ENCODE peak calls at places on chromosomes 11 and 22, in eight cellular contexts. T, I, E, A, Q, O, J and Z are unnamed samples.

GRCh38 chr11:30635401-30635989 is 49.3 kb upstream of the MPPED2 start:
- DNase-seq in T (no peak), I (peak; percentile 78), E (no peak), A (peak; percentile 0), Q (no peak), O (peak; percentile 18), J (no peak), Z (no peak)

GRCh38 chr11:46826310-46827044 is 19.6 kb downstream of the CKAP5 start:
- DNase-seq in T (peak; percentile 95), I (peak; percentile 93), E (peak; percentile 68), A (peak; percentile 85), Q (peak; percentile 90), O (peak; percentile 84), J (peak; percentile 90), Z (peak; percentile 92)

GRCh38 chr22:30606455-30607299 is at the start of gene TCN2:
- DNase-seq in T (peak; percentile 88), I (peak; percentile 96), E (peak; percentile 68), A (peak; percentile 84), Q (peak; percentile 84), O (peak; percentile 76), J (peak; percentile 83), Z (peak; percentile 70)

GRCh38 chr11:12291767-12292166 is 85.6 kb upstream of the PARVA start:
- DNase-seq in T (no peak), I (no peak), E (no peak), A (no peak), Q (no peak), O (no peak), J (no peak), Z (no peak)

GRCh38 chr11:76978239-76978638 is 56.0 kb upstream of the B3GNT6 start:
- DNase-seq in T (no peak), I (no peak), E (no peak), A (no peak), Q (no peak), O (no peak), J (no peak), Z (no peak)

GRCh38 chr11:95230054-95231034 is 658 bp downstream of the SESN3 start:
- DNase-seq in T (no peak), I (peak; percentile 53), E (peak; percentile 7), A (peak; percentile 40), Q (no peak), O (peak; percentile 16), J (peak; percentile 63), Z (peak; percentile 67)

GRCh38 chr11:76185931-76186401 is 20.3 kb downstream of the WNT11 start:
- DNase-seq in T (no peak), I (no peak), E (no peak), A (peak; percentile 74), Q (peak; percentile 75), O (peak; percentile 42), J (peak; percentile 71), Z (peak; percentile 54)

GRCh38 chr11:117961896-117962295 is 24.3 kb upstream of the IL10RA start:
- DNase-seq in T (peak; percentile 41), I (no peak), E (no peak), A (no peak), Q (no peak), O (no peak), J (no peak), Z (no peak)

GRCh38 chr11:32438346-32438882 is 3.1 kb upstream of the WT1 start:
- DNase-seq in T (no peak), I (peak; percentile 45), E (no peak), A (no peak), Q (no peak), O (no peak), J (no peak), Z (no peak)

GRCh38 chr11:10309163-10310093 is 4.6 kb downstream of the ADM start:
- DNase-seq in T (peak; percentile 75), I (no peak), E (peak; percentile 65), A (peak; percentile 91), Q (peak; percentile 90), O (peak; percentile 35), J (peak; percentile 81), Z (peak; percentile 89)

DNA sequence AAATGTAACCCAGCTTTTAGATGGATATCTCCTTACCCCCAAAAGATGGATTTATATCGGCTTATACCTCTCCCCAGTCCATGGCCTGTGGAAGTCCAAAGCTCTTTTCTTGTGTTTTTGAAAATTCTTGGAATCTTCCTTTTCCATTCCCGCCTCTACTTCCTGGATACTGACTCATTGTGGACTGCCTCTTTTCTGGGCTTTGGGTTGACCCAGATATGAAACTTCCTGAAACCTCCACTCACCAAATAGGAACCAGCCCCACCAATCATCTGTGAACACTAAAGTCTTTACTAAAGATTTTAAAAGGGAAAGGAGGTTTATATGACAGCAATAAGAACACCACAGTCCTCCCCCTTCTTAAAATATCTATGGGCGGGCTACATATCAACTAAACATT is 163.4 kb upstream of the SYN3 start:
- DNase-seq in T (no peak), I (no peak), E (no peak), A (no peak), Q (no peak), O (peak; percentile 5), J (no peak), Z (no peak)
- TF ChIP-seq CTCF in T (no peak), I (no peak), E (no peak), A (no peak), Q (no peak), O (no peak), J (no peak), Z (no peak)

GRCh38 chr22:31695423-31695822 is 33.4 kb upstream of the PISD start:
- DNase-seq in T (no peak), I (no peak), E (no peak), A (peak; percentile 19), Q (no peak), O (no peak), J (no peak), Z (no peak)

GRCh38 chr22:31692186-31692886 is 30.3 kb upstream of the PISD start:
- DNase-seq in T (no peak), I (no peak), E (peak; percentile 53), A (peak; percentile 53), Q (no peak), O (no peak), J (no peak), Z (no peak)

DNA sequence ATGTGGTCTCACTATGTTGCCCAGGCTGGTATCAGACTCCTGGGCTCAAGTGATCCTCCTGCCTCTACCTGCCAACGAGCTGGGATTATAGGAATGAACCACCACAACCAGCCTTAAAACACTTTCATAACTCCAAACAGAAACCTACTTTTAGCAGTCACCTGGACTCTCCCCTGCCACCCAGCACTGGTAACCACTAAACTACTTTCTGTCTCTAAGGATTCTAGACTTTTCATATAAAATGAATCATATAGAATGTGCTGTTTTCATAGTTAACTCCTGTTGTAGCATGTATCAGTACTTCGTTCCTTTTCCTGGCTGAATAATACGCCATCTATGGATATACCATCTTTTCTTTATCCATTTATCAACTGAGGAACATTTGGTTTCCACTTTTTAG is 29.4 kb upstream of the PISD start:
- DNase-seq in T (no peak), I (no peak), E (no peak), A (no peak), Q (no peak), O (no peak), J (no peak), Z (no peak)
- H3K27ac ChIP-seq in T (no peak overlapping the region), I (no peak overlapping the region), E (no peak overlapping the region), A (no peak overlapping the region), Q (no peak overlapping the region), O (no peak overlapping the region), J (no peak overlapping the region), Z (no peak overlapping the region)

GRCh38 chr22:36510384-36510783 is 3.5 kb upstream of the FOXRED2 start:
- DNase-seq in T (no peak), I (no peak), E (no peak), A (no peak), Q (no peak), O (no peak), J (no peak), Z (no peak)

GRCh38 chr22:36506637-36507517 is at the start of gene FOXRED2:
- DNase-seq in T (peak; percentile 96), I (peak; percentile 91), E (peak; percentile 56), A (peak; percentile 90), Q (peak; percentile 94), O (peak; percentile 88), J (peak; percentile 92), Z (peak; percentile 94)

GRCh38 chr22:36507518-36508010 is 724 bp upstream of the FOXRED2 start:
- DNase-seq in T (no peak), I (no peak), E (no peak), A (no peak), Q (no peak), O (no peak), J (no peak), Z (no peak)

GRCh38 chr22:36512333-36512732 is 5.5 kb upstream of the FOXRED2 start:
- DNase-seq in T (no peak), I (no peak), E (no peak), A (no peak), Q (no peak), O (no peak), J (no peak), Z (no peak)

DNA sequence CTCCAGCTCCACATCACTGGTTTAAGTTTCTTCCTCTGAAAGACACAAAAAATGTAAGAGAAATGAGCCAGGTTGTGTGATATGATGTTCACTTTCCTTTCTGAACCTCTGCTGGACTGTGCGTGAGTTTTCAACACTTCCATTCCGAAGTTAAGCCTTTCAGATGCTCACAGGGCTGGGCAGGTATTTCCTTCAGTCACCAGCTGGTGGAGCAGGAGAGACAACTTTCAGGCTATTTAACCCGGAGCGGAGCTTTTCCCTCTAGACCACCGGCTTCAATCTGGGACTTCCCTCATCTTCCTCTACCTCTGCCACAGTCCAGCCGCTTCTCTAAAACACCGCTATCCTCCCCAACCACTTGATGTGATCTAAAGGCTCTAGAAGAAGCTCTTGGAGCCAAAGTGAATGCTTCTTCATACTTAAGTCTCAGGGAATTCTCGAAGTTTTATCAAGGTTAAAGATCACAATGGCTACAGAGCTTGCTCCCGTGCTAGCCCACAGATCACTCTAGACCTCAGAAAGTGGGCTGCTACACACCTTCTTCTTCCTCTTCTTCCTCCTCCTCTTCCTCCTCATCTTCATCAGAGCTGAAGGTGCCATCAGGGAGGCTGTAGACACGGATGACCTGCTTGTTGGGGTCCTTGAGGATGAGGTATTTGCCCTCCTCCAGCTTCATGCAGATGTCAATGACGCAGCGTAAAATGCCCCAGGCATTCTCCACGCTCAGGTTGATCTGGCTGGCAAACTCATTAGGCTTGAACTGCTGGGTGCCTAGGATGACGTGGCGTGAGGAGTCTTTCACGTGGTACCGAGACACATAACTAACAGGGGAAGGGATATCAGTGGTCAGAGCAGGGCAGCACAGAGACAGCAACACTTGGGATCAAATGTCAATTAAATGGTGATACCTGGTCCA is 4.4 kb upstream of the FOXRED2 start:
- DNase-seq in T (no peak), I (peak; percentile 74), E (peak; percentile 51), A (peak; percentile 69), Q (no peak), O (no peak), J (no peak), Z (no peak)
- H3K36me3 ChIP-seq in T (peaks cover 60% of the 10 kb centered on the region), I (peaks cover 13% of the 10 kb centered on the region), E (peaks cover 61% of the 10 kb centered on the region), A (peaks cover 49% of the 10 kb centered on the region), Q (peaks cover 65% of the 10 kb centered on the region), O (peaks cover 54% of the 10 kb centered on the region), J (peaks cover 60% of the 10 kb centered on the region), Z (peaks cover 48% of the 10 kb centered on the region)

GRCh38 chr11:72191961-72192381 is at the start of gene FOLR1:
- DNase-seq in T (no peak), I (peak; percentile 56), E (no peak), A (no peak), Q (peak; percentile 84), O (no peak), J (no peak), Z (no peak)
- TF ChIP-seq CTCF in T (no peak), I (no peak), E (no peak), A (no peak), Q (no peak), O (no peak), J (no peak), Z (no peak)

GRCh38 chr22:43005106-43005505 is 9.8 kb downstream of the PACSIN2 start:
- DNase-seq in T (no peak), I (no peak), E (no peak), A (no peak), Q (no peak), O (no peak), J (no peak), Z (no peak)
- H3K27ac ChIP-seq in T (no peak overlapping the region), I (no peak overlapping the region), E (no peak overlapping the region), A (no peak overlapping the region), Q (no peak overlapping the region), O (no peak overlapping the region), J (no peak overlapping the region), Z (peak overlapping the region; percentile 15)